ENCODE peak calls at places on chromosomes 12 and 14, in nine cellular contexts. U is PC-3, N is neural progenitor cell, A is GM23338, Q is MM.1S, M is GM23248, C is hepatocyte, V is HCT116, B is SK-N-SH. X is an unnamed sample.
A peak's percentile ranks its signal among the peaks of the same experiment; 100 is the strongest.

GRCh38 chr12:49671051-49671765 is 36.0 kb downstream of the FMNL3 start:
- DNase-seq in U (no peak), N (no peak), V (no peak), Q (peak; percentile 21), A (no peak), M (no peak), B (no peak), C (no peak), X (peak; percentile 60)

GRCh38 chr14:39219075-39219499 is 14.6 kb upstream of the MIA2 start:
- DNase-seq in V (peak; percentile 32), U (peak; percentile 92), M (peak; percentile 54), C (no peak), A (no peak), B (no peak), N (no peak), Q (peak; percentile 12), X (peak; percentile 3)

GRCh38 chr14:80699861-80700260 is 241.7 kb downstream of the CEP128 start:
- DNase-seq in U (no peak), V (no peak), C (no peak), N (no peak), A (no peak), Q (no peak), B (no peak), M (no peak), X (no peak)

GRCh38 chr14:75188520-75189267 is 12.3 kb upstream of the TMED10 start:
- DNase-seq in A (no peak), B (no peak), C (no peak), N (no peak), M (no peak), Q (peak; percentile 35), V (no peak), U (no peak), X (peak; percentile 92)

GRCh38 chr12:48454675-48455074 is 17.7 kb upstream of the ANP32D start:
- DNase-seq in U (peak; percentile 58), C (peak; percentile 46), M (peak; percentile 49), V (peak; percentile 31), A (peak; percentile 59), N (peak; percentile 45), B (no peak), Q (peak; percentile 24), X (peak; percentile 11)

GRCh38 chr12:72307229-72307628 is 35.1 kb downstream of the TRHDE start:
- DNase-seq in B (no peak), Q (no peak), V (no peak), C (no peak), A (no peak), M (no peak), U (no peak), N (no peak), X (no peak)

GRCh38 chr12:3217683-3218079 is 140.5 kb downstream of the TSPAN9 start:
- DNase-seq in Q (no peak), U (no peak), C (no peak), M (no peak), V (no peak), A (no peak), B (no peak), N (no peak), X (no peak)

GRCh38 chr12:99147150-99147549 is 500.4 kb upstream of the GARIN6 start:
- DNase-seq in A (no peak), U (no peak), M (no peak), B (no peak), Q (no peak), V (no peak), C (no peak), N (no peak), X (peak; percentile 13)

GRCh38 chr12:47014474-47014873 is 64.9 kb upstream of the PCED1B start:
- DNase-seq in Q (no peak), C (no peak), U (peak; percentile 79), A (no peak), V (no peak), B (no peak), M (peak; percentile 88), N (no peak), X (no peak)

GRCh38 chr12:116046039-116046438 is 231.5 kb downstream of the MED13L start:
- DNase-seq in U (no peak), A (no peak), B (no peak), M (no peak), N (no peak), C (no peak), V (no peak), Q (peak; percentile 33), X (no peak)

GRCh38 chr12:116040412-116040811 is 237.1 kb downstream of the MED13L start:
- DNase-seq in A (no peak), B (no peak), C (no peak), N (no peak), M (peak; percentile 50), Q (no peak), U (peak; percentile 49), V (no peak), X (no peak)

GRCh38 chr12:116045158-116045557 is 232.3 kb downstream of the MED13L start:
- DNase-seq in C (no peak), U (no peak), N (peak; percentile 37), M (no peak), B (no peak), V (no peak), A (peak; percentile 16), Q (no peak), X (no peak)

GRCh38 chr12:116044181-116044580 is 233.3 kb downstream of the MED13L start:
- DNase-seq in B (no peak), A (no peak), M (no peak), Q (no peak), C (peak; percentile 10), N (no peak), U (no peak), V (no peak), X (no peak)

GRCh38 chr12:116043673-116044072 is 233.8 kb downstream of the MED13L start:
- DNase-seq in N (no peak), V (no peak), A (no peak), B (peak; percentile 14), C (no peak), M (no peak), Q (no peak), U (no peak), X (no peak)
- TF ChIP-seq EZH2phosphoT487 in N (no peak), V (no peak), A (no peak), B (no peak), C (no peak), M (no peak), Q (no peak), U (no peak), X (no peak)

DNA sequence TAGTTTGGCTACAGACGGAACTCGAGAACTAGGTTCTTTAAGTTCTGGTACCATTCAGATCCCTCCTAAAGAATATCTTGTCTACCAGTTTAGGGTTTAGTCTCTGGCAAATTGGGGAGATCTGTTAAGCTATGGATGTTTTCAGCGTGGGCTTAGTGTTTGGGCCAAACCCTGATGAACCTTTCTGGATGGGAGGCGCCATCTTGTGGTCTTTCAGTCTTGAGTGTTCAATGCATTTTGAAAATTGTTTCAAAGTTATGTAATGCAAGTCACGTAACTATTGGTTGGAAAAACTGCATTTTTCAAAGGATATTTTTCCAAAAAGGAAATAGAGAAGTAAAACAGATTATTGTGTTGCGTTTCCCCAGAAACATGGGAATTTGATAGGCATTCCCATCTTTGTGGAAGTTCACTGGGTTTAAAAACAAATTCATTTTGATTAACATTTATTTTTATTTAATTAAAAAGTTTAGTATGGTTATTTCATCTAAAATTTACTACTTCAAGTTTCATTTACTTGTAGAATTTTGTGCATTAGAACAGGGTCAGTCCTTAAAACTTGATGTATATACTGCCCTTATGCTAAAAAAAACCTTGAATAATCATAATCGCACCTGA is 169.0 kb downstream of the PRIMA1 start:
- DNase-seq in V (peak; percentile 48), Q (peak; percentile 33), B (peak; percentile 47), M (peak; percentile 69), N (peak; percentile 71), A (peak; percentile 78), U (peak; percentile 68), C (peak; percentile 65), X (peak; percentile 58)
- H2AFZ ChIP-seq in V (peak overlapping the region; percentile 96), Q (no peak overlapping the region), B (no peak overlapping the region), M (peak overlapping the region; percentile 83), N (peak overlapping the region; percentile 30), A (peak overlapping the region; percentile 0), U (peak overlapping the region; percentile 60), C (no peak overlapping the region), X (no peak overlapping the region)

GRCh38 chr14:104819361-104819771 is 18.5 kb downstream of the ZBTB42 start:
- DNase-seq in Q (no peak), A (no peak), U (no peak), V (no peak), C (peak; percentile 3), M (no peak), N (no peak), B (no peak), X (no peak)

GRCh38 chr14:104817930-104818713 is 17.2 kb downstream of the ZBTB42 start:
- DNase-seq in V (no peak), N (no peak), U (no peak), C (no peak), M (no peak), Q (no peak), A (no peak), B (no peak), X (no peak)

GRCh38 chr14:104816678-104816945 is 15.7 kb downstream of the ZBTB42 start:
- DNase-seq in B (no peak), V (no peak), N (no peak), Q (no peak), U (no peak), M (no peak), C (no peak), A (no peak), X (no peak)

GRCh38 chr14:104820669-104821228 is 19.8 kb downstream of the ZBTB42 start:
- DNase-seq in N (peak; percentile 81), B (peak; percentile 92), A (peak; percentile 79), V (no peak), M (peak; percentile 90), Q (no peak), C (peak; percentile 81), U (no peak), X (no peak)

DNA sequence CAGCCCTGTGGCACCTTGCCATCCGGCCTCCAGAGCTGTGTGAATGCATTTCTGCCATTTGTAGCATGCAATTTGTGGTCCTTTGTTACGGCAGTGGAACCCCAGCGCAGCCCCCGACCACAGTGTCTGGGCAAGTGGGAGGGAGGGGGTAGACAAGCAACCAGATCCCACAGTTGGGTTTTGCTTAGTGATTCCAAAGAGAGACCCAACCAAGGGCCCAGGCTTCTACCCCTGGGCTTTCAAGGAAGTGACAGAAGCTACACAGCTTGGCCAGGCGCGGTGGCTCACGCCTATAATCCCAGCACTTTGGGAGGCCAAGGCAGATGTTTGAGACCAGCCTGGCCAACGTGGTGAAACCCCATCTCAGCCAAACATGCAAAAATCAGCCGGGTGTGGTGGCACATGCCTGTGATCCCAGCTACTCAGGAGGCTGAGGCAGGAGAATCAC is 17.8 kb downstream of the ZBTB42 start:
- DNase-seq in B (no peak), N (no peak), C (no peak), V (no peak), U (no peak), M (no peak), Q (no peak), A (no peak), X (no peak)
- TF ChIP-seq EZH2phosphoT487 in B (no peak), N (no peak), C (no peak), V (no peak), U (no peak), M (no peak), Q (no peak), A (no peak), X (no peak)

GRCh38 chr14:63547798-63548335 is 4.7 kb upstream of the PPP2R5E start:
- DNase-seq in M (no peak), B (no peak), V (no peak), Q (no peak), U (no peak), N (no peak), A (no peak), C (no peak), X (no peak)
- H2AFZ ChIP-seq in M (no peak overlapping the region), B (no peak overlapping the region), V (no peak overlapping the region), Q (no peak overlapping the region), U (no peak overlapping the region), N (no peak overlapping the region), A (no peak overlapping the region), C (no peak overlapping the region), X (no peak overlapping the region)

GRCh38 chr12:53744730-53745129 is 7.0 kb downstream of the CISTR start:
- DNase-seq in Q (no peak), U (no peak), B (no peak), C (no peak), A (no peak), V (no peak), N (no peak), M (no peak), X (no peak)
- TF ChIP-seq EZH2phosphoT487 in Q (no peak), U (no peak), B (no peak), C (no peak), A (no peak), V (no peak), N (no peak), M (no peak), X (no peak)

X was measured in OCI-LY7.